ENCODE peak calls at places on chromosomes 11 and 22, in seven cellular contexts. P is SK-N-SH, O is A549, B is K562, D is ovary, Y is stomach, G is suprapubic skin. Z is an unnamed sample.

GRCh38 chr11:78156081-78156844 is 16.8 kb upstream of the ALG8 start:
- DNase-seq in Y (no peak), B (no peak), P (no peak), O (no peak), D (no peak), G (no peak), Z (no peak)

GRCh38 chr11:61473370-61474025 is 35.1 kb upstream of the LRRC10B start:
- DNase-seq in D (no peak), O (no peak), Y (no peak), G (no peak), B (no peak), P (no peak), Z (no peak)

GRCh38 chr22:17260950-17261349 is 41.7 kb upstream of the ADA2 start:
- DNase-seq in B (no peak), O (no peak), P (no peak), Y (no peak), D (no peak), G (no peak), Z (no peak)

GRCh38 chr11:45145421-45146071 is 893 bp upstream of the PRDM11 start:
- DNase-seq in P (no peak), G (peak), B (peak), O (no peak), Y (peak), D (peak), Z (peak)

GRCh38 chr11:116730568-116730967 is 42.2 kb downstream of the BUD13 start:
- DNase-seq in D (no peak), O (no peak), G (peak), Y (peak), B (no peak), P (no peak), Z (no peak)

GRCh38 chr11:68380786-68381622 is 68.6 kb downstream of the LRP5 start:
- DNase-seq in O (peak), Y (no peak), D (no peak), G (no peak), P (no peak), B (no peak), Z (no peak)

GRCh38 chr11:91776660-91777059 is 448.0 kb upstream of the FAT3 start:
- DNase-seq in D (no peak), G (no peak), B (no peak), Y (peak), P (no peak), O (no peak), Z (no peak)

GRCh38 chr11:73866095-73866579 is 10.5 kb downstream of the COA4 start:
- DNase-seq in B (no peak), Y (no peak), D (peak), G (no peak), P (peak), O (no peak), Z (no peak)

GRCh38 chr11:75492181-75492820 is 33.4 kb downstream of the GDPD5 start:
- DNase-seq in D (no peak), Y (peak), B (peak), O (no peak), P (no peak), G (no peak), Z (no peak)

GRCh38 chr11:112320668-112321067 is 60.0 kb upstream of the PLET1 start:
- DNase-seq in G (no peak), P (no peak), O (no peak), Y (peak), D (peak), B (peak), Z (no peak)

GRCh38 chr11:20178976-20179375 is 18.7 kb upstream of the DBX1 start:
- DNase-seq in P (no peak), O (no peak), Y (no peak), D (no peak), B (no peak), G (no peak), Z (peak)

GRCh38 chr22:44311855-44312170 is 938 bp downstream of the SHISAL1 start:
- DNase-seq in D (no peak), Y (no peak), O (no peak), G (no peak), B (no peak), P (no peak), Z (no peak)

GRCh38 chr22:40031766-40032470 is 37.2 kb downstream of the FAM83F start:
- DNase-seq in P (no peak), G (peak), D (no peak), B (no peak), Y (no peak), O (no peak), Z (no peak)

GRCh38 chr11:10634407-10634806 is 59.1 kb downstream of the IRAG1 start:
- DNase-seq in B (no peak), G (no peak), P (no peak), D (no peak), O (no peak), Y (no peak), Z (no peak)

GRCh38 chr11:34570584-34570983 is 50.3 kb upstream of the EHF start:
- DNase-seq in B (no peak), O (no peak), D (no peak), Y (peak), P (peak), G (no peak), Z (peak)

GRCh38 chr11:68690671-68691401 is 6.5 kb downstream of the GAL start:
- DNase-seq in G (peak), P (no peak), Y (no peak), B (no peak), D (no peak), O (no peak), Z (no peak)

GRCh38 chr11:10400856-10401255 is 54.2 kb upstream of the AMPD3 start:
- DNase-seq in O (no peak), P (no peak), Y (no peak), B (no peak), D (no peak), G (no peak), Z (peak)

GRCh38 chr11:123235117-123235686 is 40.2 kb upstream of the CLMP start:
- DNase-seq in P (peak), G (peak), B (peak), D (peak), O (peak), Y (peak), Z (no peak)

GRCh38 chr11:114207096-114207495 is 89.1 kb upstream of the NNMT start:
- DNase-seq in O (no peak), P (no peak), D (no peak), B (no peak), Y (no peak), G (no peak), Z (no peak)

GRCh38 chr22:17117890-17118289 is 3.3 kb downstream of the TMEM121B start:
- DNase-seq in P (no peak), B (no peak), G (no peak), Y (no peak), O (no peak), D (no peak), Z (no peak)

GRCh38 chr22:37060801-37061610 is 9.5 kb downstream of the KCTD17 start:
- DNase-seq in Y (no peak), P (no peak), D (peak), O (no peak), G (no peak), B (no peak), Z (no peak)

GRCh38 chr22:42973536-42973881 is 41.4 kb downstream of the PACSIN2 start:
- DNase-seq in G (no peak), P (no peak), B (no peak), O (no peak), D (no peak), Y (no peak), Z (no peak)

GRCh38 chr11:78192223-78192719 is 3.6 kb downstream of the USP35 start:
- DNase-seq in B (peak), G (no peak), D (no peak), Y (no peak), O (no peak), P (no peak), Z (no peak)

GRCh38 chr11:100681064-100681502 is 6.0 kb upstream of the ARHGAP42 start:
- DNase-seq in Y (peak), G (no peak), O (peak), P (no peak), B (peak), D (no peak), Z (no peak)

GRCh38 chr11:15074206-15075161 is 1.1 kb downstream of the CALCB start:
- DNase-seq in Y (peak), O (peak), B (peak), P (peak), G (peak), D (peak), Z (peak)

GRCh38 chr22:47631571-47632102 is 869.2 kb downstream of the TBC1D22A start:
- DNase-seq in D (no peak), B (peak), Y (peak), O (no peak), P (peak), G (no peak), Z (peak)

GRCh38 chr11:46438211-46438610 is 46.6 kb upstream of the CHRM4 start:
- DNase-seq in O (no peak), B (no peak), Y (no peak), G (no peak), D (no peak), P (no peak), Z (no peak)

GRCh38 chr22:49296561-49296960 is 531.1 kb downstream of the BRD1 start:
- DNase-seq in D (no peak), P (no peak), Y (peak), O (no peak), G (peak), B (no peak), Z (peak)

GRCh38 chr11:33735426-33736147 is 636 bp downstream of the CD59 start:
- DNase-seq in B (peak), G (peak), P (peak), D (peak), Y (peak), O (peak), Z (no peak)

GRCh38 chr11:63736864-63737263 is 31.7 kb downstream of the ZFTA start:
- DNase-seq in O (no peak), B (no peak), G (no peak), D (no peak), P (no peak), Y (no peak), Z (no peak)

GRCh38 chr22:38172489-38173155 is 9.0 kb downstream of the PLA2G6 start:
- DNase-seq in P (no peak), Y (peak), B (no peak), G (peak), D (no peak), O (no peak), Z (no peak)

GRCh38 chr22:18122254-18122554 is 11.6 kb downstream of the TUBA8 start:
- DNase-seq in O (no peak), B (no peak), D (no peak), Y (no peak), G (no peak), P (no peak), Z (no peak)

GRCh38 chr11:128705124-128705920 is 11.4 kb downstream of the FLI1 start:
- DNase-seq in O (no peak), D (no peak), B (no peak), Y (no peak), G (no peak), P (no peak), Z (no peak)

GRCh38 chr11:520428-521178 is 13.6 kb upstream of the RNH1 start:
- DNase-seq in P (no peak), O (no peak), G (no peak), D (no peak), Y (no peak), B (no peak), Z (no peak)

GRCh38 chr11:515131-515530 is 8.1 kb upstream of the RNH1 start:
- DNase-seq in G (no peak), B (no peak), D (no peak), Y (no peak), O (no peak), P (no peak), Z (no peak)

GRCh38 chr11:516400-516799 is 9.4 kb upstream of the RNH1 start:
- DNase-seq in P (no peak), D (no peak), O (no peak), G (no peak), Y (no peak), B (no peak), Z (no peak)

GRCh38 chr11:521179-521688 is 14.1 kb downstream of the HRAS start:
- DNase-seq in O (no peak), Y (no peak), G (no peak), P (no peak), D (no peak), B (no peak), Z (no peak)

DNA sequence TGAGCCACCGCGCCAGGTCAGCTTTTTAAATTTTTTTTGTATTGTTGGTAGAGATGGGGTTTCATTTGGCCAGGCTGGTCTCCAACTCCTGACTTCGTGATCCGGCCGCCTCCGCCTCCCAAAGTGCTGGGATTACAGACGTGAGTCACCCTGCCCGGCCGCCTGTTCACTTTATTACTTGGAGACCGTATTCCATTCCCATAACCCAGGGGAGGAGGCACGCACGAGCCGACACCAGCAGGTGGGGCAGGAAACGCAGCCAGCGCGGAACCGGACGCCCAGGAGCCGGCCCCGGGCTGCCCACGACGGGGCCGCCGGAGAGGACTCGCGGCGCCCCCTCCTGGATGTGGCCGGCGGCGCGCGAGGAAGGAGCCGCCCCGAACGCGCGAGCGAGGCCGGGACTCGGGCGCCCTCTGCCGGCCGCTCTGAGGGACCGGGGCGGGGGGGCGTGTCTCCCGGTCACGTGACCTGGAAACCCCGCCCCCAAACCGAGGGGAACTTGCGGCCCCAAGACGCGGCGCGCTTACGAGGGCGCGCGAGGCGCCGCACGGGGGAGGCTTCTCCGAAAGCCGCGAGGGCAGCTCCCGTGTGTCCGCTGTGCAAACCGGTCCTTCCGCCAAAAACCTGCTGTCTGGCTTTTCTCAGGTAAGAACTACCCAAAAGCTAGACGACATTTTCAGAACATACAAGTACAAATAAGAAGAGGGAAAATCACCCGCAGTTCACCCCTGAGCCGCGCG is 11.6 kb upstream of the RNH1 start:
- DNase-seq in B (peak), Y (peak), G (peak), D (peak), O (peak), P (peak), Z (peak)
- TF ChIP-seq EP300 in B (no peak), Y (no peak), G (no peak), D (no peak), O (no peak), P (no peak), Z (no peak)

GRCh38 chr11:60314607-60315321 is 12.3 kb upstream of the MS4A6E start:
- DNase-seq in O (no peak), D (no peak), P (no peak), G (no peak), Y (no peak), B (no peak), Z (no peak)
- TF ChIP-seq EP300 in O (no peak), D (no peak), P (no peak), G (no peak), Y (no peak), B (no peak), Z (no peak)

GRCh38 chr11:29628584-29628983 is 388.2 kb downstream of the KCNA4 start:
- DNase-seq in B (no peak), O (no peak), P (no peak), D (no peak), Y (no peak), G (no peak), Z (no peak)
- TF ChIP-seq EP300 in B (no peak), O (no peak), P (no peak), D (no peak), Y (no peak), G (no peak), Z (no peak)

GRCh38 chr11:94832604-94833238 is 64.6 kb downstream of the AMOTL1 start:
- DNase-seq in O (no peak), Y (no peak), P (no peak), D (no peak), G (no peak), B (no peak), Z (no peak)

GRCh38 chr11:94830722-94831121 is 62.6 kb downstream of the AMOTL1 start:
- DNase-seq in G (no peak), O (no peak), P (no peak), B (no peak), Y (no peak), D (no peak), Z (no peak)

GRCh38 chr11:94828088-94828487 is 59.9 kb downstream of the AMOTL1 start:
- DNase-seq in B (no peak), G (no peak), O (no peak), P (no peak), Y (no peak), D (no peak), Z (no peak)

GRCh38 chr11:94834931-94835330 is 66.8 kb downstream of the AMOTL1 start:
- DNase-seq in P (no peak), G (no peak), D (no peak), O (no peak), B (no peak), Y (no peak), Z (no peak)

DNA sequence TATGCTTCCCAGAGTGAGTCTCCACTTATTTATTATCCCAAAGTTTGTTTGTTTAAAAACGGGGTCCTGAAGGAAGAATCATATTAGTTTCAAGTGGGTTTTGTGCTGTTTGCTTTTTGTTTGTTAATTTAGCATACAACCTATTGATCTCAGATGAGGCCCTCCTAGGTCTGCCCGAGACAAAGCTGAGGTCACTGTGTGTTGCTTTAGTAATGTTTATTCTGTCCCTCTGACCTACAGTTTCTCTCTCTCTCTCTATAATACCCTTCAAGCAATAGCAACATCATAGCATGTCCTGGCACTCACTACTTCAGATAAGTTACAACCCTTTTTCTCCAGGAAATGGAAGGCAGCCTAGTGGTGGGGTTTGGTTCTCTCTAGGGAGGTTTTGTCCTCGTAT is 63.4 kb downstream of the AMOTL1 start:
- DNase-seq in G (no peak), B (no peak), Y (no peak), D (no peak), P (no peak), O (no peak), Z (no peak)
- TF ChIP-seq EP300 in G (no peak), B (no peak), Y (no peak), D (no peak), P (no peak), O (no peak), Z (no peak)

GRCh38 chr11:126702165-126702738 is 298.3 kb downstream of the KIRREL3 start:
- DNase-seq in D (no peak), Y (no peak), P (no peak), O (no peak), B (no peak), G (no peak), Z (no peak)
- TF ChIP-seq EP300 in D (no peak), Y (no peak), P (no peak), O (no peak), B (no peak), G (no peak), Z (no peak)

GRCh38 chr11:86594746-86595145 is 77.7 kb downstream of the ME3 start:
- DNase-seq in B (no peak), O (no peak), G (no peak), D (no peak), Y (no peak), P (no peak), Z (no peak)

GRCh38 chr11:86591631-86592030 is 80.8 kb downstream of the ME3 start:
- DNase-seq in B (no peak), Y (no peak), P (no peak), O (no peak), D (no peak), G (no peak), Z (no peak)

GRCh38 chr11:86593833-86594232 is 78.6 kb downstream of the ME3 start:
- DNase-seq in D (no peak), Y (no peak), B (no peak), P (no peak), G (no peak), O (no peak), Z (no peak)

GRCh38 chr11:86592047-86592564 is 80.3 kb downstream of the ME3 start:
- DNase-seq in P (no peak), O (no peak), B (no peak), D (no peak), Y (no peak), G (no peak), Z (peak)

GRCh38 chr11:86592659-86593451 is 79.6 kb downstream of the ME3 start:
- DNase-seq in D (peak), P (peak), O (peak), B (peak), Y (peak), G (no peak), Z (peak)
- TF ChIP-seq EP300 in D (no peak), P (peak), O (peak), B (no peak), Y (no peak), G (no peak), Z (no peak)

GRCh38 chr11:95453616-95454118 is 222.7 kb upstream of the SESN3 start:
- DNase-seq in Y (peak), O (no peak), G (peak), D (no peak), P (no peak), B (peak), Z (peak)
- TF ChIP-seq EP300 in Y (no peak), O (no peak), G (no peak), D (no peak), P (no peak), B (peak), Z (no peak)

GRCh38 chr11:134402910-134403309 is 9.1 kb downstream of the B3GAT1 start:
- DNase-seq in O (no peak), G (no peak), Y (no peak), D (no peak), P (no peak), B (no peak), Z (no peak)

GRCh38 chr11:134405841-134406240 is 6.2 kb downstream of the B3GAT1 start:
- DNase-seq in O (no peak), D (no peak), G (no peak), B (no peak), P (no peak), Y (no peak), Z (no peak)

GRCh38 chr11:134405436-134405835 is 6.6 kb downstream of the B3GAT1 start:
- DNase-seq in Y (no peak), O (no peak), G (no peak), B (no peak), P (no peak), D (no peak), Z (no peak)

GRCh38 chr11:134406264-134407185 is 5.5 kb downstream of the B3GAT1 start:
- DNase-seq in B (no peak), G (no peak), Y (peak), P (no peak), D (no peak), O (no peak), Z (no peak)

DNA sequence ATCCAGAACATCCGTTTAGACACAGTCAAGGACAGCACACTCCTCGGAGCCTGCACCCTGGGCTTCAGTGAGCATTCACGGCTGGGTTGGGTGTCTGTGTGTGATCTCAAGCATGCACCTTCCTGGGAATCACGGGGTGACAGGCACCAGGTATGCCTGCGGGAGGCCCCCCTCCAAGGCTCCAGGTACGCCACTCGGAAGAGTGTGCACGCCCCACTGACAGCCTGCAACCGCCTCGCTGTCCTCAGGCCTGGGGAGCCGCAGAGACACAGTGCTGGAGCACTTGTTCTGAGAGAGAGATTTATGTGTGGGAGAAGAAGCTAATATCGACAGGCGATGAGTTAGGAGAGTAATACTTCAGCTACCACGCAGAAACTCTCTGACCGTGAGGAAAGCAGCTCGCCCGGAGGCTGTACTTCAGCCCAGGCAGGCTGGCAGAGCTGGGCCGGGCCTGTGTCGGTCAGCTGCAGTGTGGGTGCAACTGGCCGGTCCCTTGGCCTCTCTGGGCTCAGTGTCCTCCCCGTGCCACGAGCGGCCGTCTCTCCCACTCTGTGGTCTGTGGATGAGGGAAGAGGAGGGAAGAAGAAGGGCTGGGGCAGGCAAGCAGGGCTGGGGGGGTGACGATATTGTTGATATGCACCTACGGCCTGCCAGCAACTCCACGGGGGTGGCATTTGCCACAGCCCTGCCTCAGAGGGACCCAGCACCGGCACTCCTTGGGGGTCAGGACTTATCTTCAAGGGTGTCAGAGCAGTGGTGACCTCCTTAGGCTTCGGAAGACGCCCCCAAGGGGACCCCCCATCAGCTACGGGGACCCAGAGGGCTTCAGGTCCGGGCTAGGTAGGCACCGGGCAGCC is 7.3 kb downstream of the B3GAT1 start:
- DNase-seq in Y (no peak), P (peak), O (no peak), D (no peak), G (no peak), B (no peak), Z (no peak)
- TF ChIP-seq EP300 in Y (no peak), P (no peak), O (no peak), D (no peak), G (no peak), B (no peak), Z (no peak)